ENCODE peak calls at places on chromosomes 3 and 15, in six cellular contexts. One of them, this sample, is unnamed.
A peak's percentile ranks its signal among the peaks of the same experiment; 100 is the strongest.

GRCh38 chr3:50978991-50979667 is 304.4 kb downstream of the DOCK3 start:
- DNase-seq in fibroblast of pulmonary artery: no peak
- DNase-seq in choroid plexus epithelial cell: no peak
- DNase-seq in stomach: no peak
- DNase-seq in IMR-90: no peak
- DNase-seq in bronchial epithelial cell: no peak
- DNase-seq in this sample: no peak

GRCh38 chr3:65268411-65268810 is 580.6 kb upstream of the ADAMTS9 start:
- DNase-seq in fibroblast of pulmonary artery: peak; percentile 3
- DNase-seq in choroid plexus epithelial cell: peak; percentile 41
- DNase-seq in stomach: no peak
- DNase-seq in IMR-90: no peak
- DNase-seq in bronchial epithelial cell: no peak
- DNase-seq in this sample: no peak

GRCh38 chr15:70212963-70213315 is 115.2 kb upstream of the TLE3 start:
- DNase-seq in fibroblast of pulmonary artery: no peak
- DNase-seq in choroid plexus epithelial cell: no peak
- DNase-seq in stomach: no peak
- DNase-seq in IMR-90: no peak
- DNase-seq in bronchial epithelial cell: no peak
- DNase-seq in this sample: no peak

GRCh38 chr3:81245043-81245442 is 516.4 kb downstream of the GBE1 start:
- DNase-seq in fibroblast of pulmonary artery: peak; percentile 68
- DNase-seq in choroid plexus epithelial cell: peak; percentile 63
- DNase-seq in stomach: no peak
- DNase-seq in IMR-90: no peak
- DNase-seq in bronchial epithelial cell: no peak
- DNase-seq in this sample: no peak

GRCh38 chr3:129197341-129197740 is 13.6 kb upstream of the CNBP start:
- DNase-seq in fibroblast of pulmonary artery: no peak
- DNase-seq in choroid plexus epithelial cell: peak; percentile 37
- DNase-seq in stomach: no peak
- DNase-seq in IMR-90: no peak
- DNase-seq in bronchial epithelial cell: no peak
- DNase-seq in this sample: no peak

GRCh38 chr3:42755681-42756578 is 17.1 kb downstream of the CCDC13 start:
- DNase-seq in fibroblast of pulmonary artery: peak; percentile 46
- DNase-seq in choroid plexus epithelial cell: peak; percentile 66
- DNase-seq in stomach: peak; percentile 51
- DNase-seq in IMR-90: peak; percentile 35
- DNase-seq in bronchial epithelial cell: no peak
- DNase-seq in this sample: peak; percentile 39

GRCh38 chr15:81754078-81754477 is 291.7 kb downstream of the MEX3B start:
- DNase-seq in fibroblast of pulmonary artery: no peak
- DNase-seq in choroid plexus epithelial cell: no peak
- DNase-seq in stomach: no peak
- DNase-seq in IMR-90: no peak
- DNase-seq in bronchial epithelial cell: no peak
- DNase-seq in this sample: no peak

GRCh38 chr3:14719006-14719405 is 44.1 kb downstream of the C3orf20 start:
- DNase-seq in fibroblast of pulmonary artery: peak; percentile 28
- DNase-seq in choroid plexus epithelial cell: no peak
- DNase-seq in stomach: no peak
- DNase-seq in IMR-90: no peak
- DNase-seq in bronchial epithelial cell: no peak
- DNase-seq in this sample: no peak

GRCh38 chr3:102144063-102144462 is 290.8 kb upstream of the ZPLD1 start:
- DNase-seq in fibroblast of pulmonary artery: peak; percentile 52
- DNase-seq in choroid plexus epithelial cell: no peak
- DNase-seq in stomach: no peak
- DNase-seq in IMR-90: no peak
- DNase-seq in bronchial epithelial cell: no peak
- DNase-seq in this sample: no peak

GRCh38 chr15:48574187-48574586 is 71.3 kb downstream of the FBN1 start:
- DNase-seq in fibroblast of pulmonary artery: no peak
- DNase-seq in choroid plexus epithelial cell: no peak
- DNase-seq in stomach: no peak
- DNase-seq in IMR-90: no peak
- DNase-seq in bronchial epithelial cell: no peak
- DNase-seq in this sample: no peak

GRCh38 chr3:192802957-192803899 is 75.9 kb upstream of the FGF12 start:
- DNase-seq in fibroblast of pulmonary artery: peak; percentile 80
- DNase-seq in choroid plexus epithelial cell: peak; percentile 83
- DNase-seq in stomach: no peak
- DNase-seq in IMR-90: peak; percentile 59
- DNase-seq in bronchial epithelial cell: peak; percentile 57
- DNase-seq in this sample: no peak

GRCh38 chr3:194197981-194198695 is 62.2 kb downstream of the HES1 start:
- DNase-seq in fibroblast of pulmonary artery: no peak
- DNase-seq in choroid plexus epithelial cell: no peak
- DNase-seq in stomach: no peak
- DNase-seq in IMR-90: no peak
- DNase-seq in bronchial epithelial cell: no peak
- DNase-seq in this sample: no peak

GRCh38 chr3:99875573-99875924 is 57.9 kb downstream of the CMSS1 start:
- DNase-seq in fibroblast of pulmonary artery: peak; percentile 88
- DNase-seq in choroid plexus epithelial cell: peak; percentile 79
- DNase-seq in stomach: no peak
- DNase-seq in IMR-90: peak; percentile 60
- DNase-seq in bronchial epithelial cell: peak; percentile 68
- DNase-seq in this sample: no peak

GRCh38 chr15:70974004-70974832 is 81.6 kb downstream of the LRRC49 start:
- DNase-seq in fibroblast of pulmonary artery: peak; percentile 82
- DNase-seq in choroid plexus epithelial cell: peak; percentile 84
- DNase-seq in stomach: no peak
- DNase-seq in IMR-90: peak; percentile 83
- DNase-seq in bronchial epithelial cell: peak; percentile 58
- DNase-seq in this sample: no peak

GRCh38 chr3:170584585-170585007 is 1.3 kb downstream of the SLC7A14 start:
- DNase-seq in fibroblast of pulmonary artery: peak; percentile 75
- DNase-seq in choroid plexus epithelial cell: peak; percentile 74
- DNase-seq in stomach: peak; percentile 64
- DNase-seq in IMR-90: peak; percentile 68
- DNase-seq in bronchial epithelial cell: peak; percentile 31
- DNase-seq in this sample: peak; percentile 55

GRCh38 chr15:101240364-101240763 is 11.5 kb downstream of the CHSY1 start:
- DNase-seq in fibroblast of pulmonary artery: peak; percentile 85
- DNase-seq in choroid plexus epithelial cell: peak; percentile 73
- DNase-seq in stomach: no peak
- DNase-seq in IMR-90: peak; percentile 81
- DNase-seq in bronchial epithelial cell: no peak
- DNase-seq in this sample: no peak

GRCh38 chr3:66819993-66820501 is 178.1 kb upstream of the KBTBD8 start:
- DNase-seq in fibroblast of pulmonary artery: no peak
- DNase-seq in choroid plexus epithelial cell: no peak
- DNase-seq in stomach: no peak
- DNase-seq in IMR-90: no peak
- DNase-seq in bronchial epithelial cell: no peak
- DNase-seq in this sample: no peak

GRCh38 chr3:49912787-49913375 is 9.2 kb upstream of the MST1R start:
- DNase-seq in fibroblast of pulmonary artery: no peak
- DNase-seq in choroid plexus epithelial cell: no peak
- DNase-seq in stomach: no peak
- DNase-seq in IMR-90: no peak
- DNase-seq in bronchial epithelial cell: no peak
- DNase-seq in this sample: no peak

GRCh38 chr3:194632211-194632982 is 822 bp downstream of the TMEM44 start:
- DNase-seq in fibroblast of pulmonary artery: peak; percentile 59
- DNase-seq in choroid plexus epithelial cell: peak; percentile 38
- DNase-seq in stomach: no peak
- DNase-seq in IMR-90: peak; percentile 38
- DNase-seq in bronchial epithelial cell: peak; percentile 19
- DNase-seq in this sample: peak; percentile 21

GRCh38 chr15:74641151-74641550 is 25.5 kb downstream of the CLK3 start:
- DNase-seq in fibroblast of pulmonary artery: no peak
- DNase-seq in choroid plexus epithelial cell: no peak
- DNase-seq in stomach: no peak
- DNase-seq in IMR-90: no peak
- DNase-seq in bronchial epithelial cell: no peak
- DNase-seq in this sample: no peak

GRCh38 chr3:10268930-10269329 is 20.7 kb downstream of the TATDN2 start:
- DNase-seq in fibroblast of pulmonary artery: no peak
- DNase-seq in choroid plexus epithelial cell: no peak
- DNase-seq in stomach: no peak
- DNase-seq in IMR-90: no peak
- DNase-seq in bronchial epithelial cell: no peak
- DNase-seq in this sample: no peak

GRCh38 chr15:81225161-81225671 is 28.5 kb downstream of the IL16 start:
- DNase-seq in fibroblast of pulmonary artery: no peak
- DNase-seq in choroid plexus epithelial cell: no peak
- DNase-seq in stomach: no peak
- DNase-seq in IMR-90: no peak
- DNase-seq in bronchial epithelial cell: no peak
- DNase-seq in this sample: no peak

GRCh38 chr3:194482196-194482593 is 4.6 kb downstream of the ATP13A3 start:
- DNase-seq in fibroblast of pulmonary artery: no peak
- DNase-seq in choroid plexus epithelial cell: no peak
- DNase-seq in stomach: no peak
- DNase-seq in IMR-90: no peak
- DNase-seq in bronchial epithelial cell: no peak
- DNase-seq in this sample: no peak

GRCh38 chr3:168295027-168295426 is 199.3 kb upstream of the GOLIM4 start:
- DNase-seq in fibroblast of pulmonary artery: no peak
- DNase-seq in choroid plexus epithelial cell: no peak
- DNase-seq in stomach: no peak
- DNase-seq in IMR-90: no peak
- DNase-seq in bronchial epithelial cell: no peak
- DNase-seq in this sample: no peak

GRCh38 chr3:168288511-168289268 is 193.0 kb upstream of the GOLIM4 start:
- DNase-seq in fibroblast of pulmonary artery: no peak
- DNase-seq in choroid plexus epithelial cell: no peak
- DNase-seq in stomach: no peak
- DNase-seq in IMR-90: no peak
- DNase-seq in bronchial epithelial cell: no peak
- DNase-seq in this sample: no peak

GRCh38 chr3:168285506-168285905 is 189.8 kb upstream of the GOLIM4 start:
- DNase-seq in fibroblast of pulmonary artery: no peak
- DNase-seq in choroid plexus epithelial cell: no peak
- DNase-seq in stomach: no peak
- DNase-seq in IMR-90: no peak
- DNase-seq in bronchial epithelial cell: no peak
- DNase-seq in this sample: no peak

GRCh38 chr3:168284728-168285127 is 189.0 kb upstream of the GOLIM4 start:
- DNase-seq in fibroblast of pulmonary artery: no peak
- DNase-seq in choroid plexus epithelial cell: no peak
- DNase-seq in stomach: no peak
- DNase-seq in IMR-90: no peak
- DNase-seq in bronchial epithelial cell: no peak
- DNase-seq in this sample: no peak

DNA sequence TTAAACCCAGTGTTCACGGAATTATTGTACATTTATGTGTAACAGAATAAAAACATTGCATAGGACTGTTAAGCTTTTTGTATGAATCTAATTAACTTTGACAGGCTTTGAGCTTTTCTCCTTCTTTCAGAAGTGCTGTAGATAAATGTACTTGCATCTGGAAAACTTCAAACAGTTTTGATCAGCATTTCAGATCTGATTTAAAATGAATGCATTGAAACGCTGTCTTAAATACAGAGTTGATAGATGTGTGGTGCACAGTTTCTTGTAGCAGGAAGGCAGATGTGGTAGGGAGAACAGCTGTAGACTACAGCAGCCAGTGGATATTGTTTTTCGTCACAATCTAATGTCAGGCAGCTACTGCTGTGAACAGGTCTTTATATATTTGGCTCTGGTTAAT is 193.8 kb upstream of the GOLIM4 start:
- DNase-seq in fibroblast of pulmonary artery: no peak
- DNase-seq in choroid plexus epithelial cell: no peak
- DNase-seq in stomach: no peak
- DNase-seq in IMR-90: no peak
- DNase-seq in bronchial epithelial cell: no peak
- DNase-seq in this sample: no peak
- H3K4me3 ChIP-seq in fibroblast of pulmonary artery: no peak overlapping the region
- H3K4me3 ChIP-seq in choroid plexus epithelial cell: no peak overlapping the region
- H3K4me3 ChIP-seq in stomach: no peak overlapping the region
- H3K4me3 ChIP-seq in IMR-90: no peak overlapping the region
- H3K4me3 ChIP-seq in bronchial epithelial cell: no peak overlapping the region
- H3K4me3 ChIP-seq in this sample: no peak overlapping the region

GRCh38 chr3:179867961-179868360 is 168.8 kb downstream of the PEX5L start:
- DNase-seq in fibroblast of pulmonary artery: no peak
- DNase-seq in choroid plexus epithelial cell: no peak
- DNase-seq in stomach: no peak
- DNase-seq in IMR-90: no peak
- DNase-seq in bronchial epithelial cell: no peak
- DNase-seq in this sample: no peak
- TF ChIP-seq CTCF in fibroblast of pulmonary artery: no peak
- TF ChIP-seq CTCF in choroid plexus epithelial cell: no peak
- TF ChIP-seq CTCF in stomach: no peak
- TF ChIP-seq CTCF in IMR-90: no peak
- TF ChIP-seq CTCF in bronchial epithelial cell: no peak
- TF ChIP-seq CTCF in this sample: no peak

GRCh38 chr3:197154-197855 is 742 bp downstream of the CHL1 start:
- DNase-seq in fibroblast of pulmonary artery: no peak
- DNase-seq in choroid plexus epithelial cell: no peak
- DNase-seq in stomach: no peak
- DNase-seq in IMR-90: no peak
- DNase-seq in bronchial epithelial cell: no peak
- DNase-seq in this sample: no peak
- H3K4me3 ChIP-seq in fibroblast of pulmonary artery: no peak overlapping the region
- H3K4me3 ChIP-seq in choroid plexus epithelial cell: no peak overlapping the region
- H3K4me3 ChIP-seq in stomach: peak overlapping the region; percentile 41
- H3K4me3 ChIP-seq in IMR-90: peak overlapping the region; percentile 46
- H3K4me3 ChIP-seq in bronchial epithelial cell: peak overlapping the region; percentile 18
- H3K4me3 ChIP-seq in this sample: no peak overlapping the region

GRCh38 chr15:31325976-31326728 is 483 bp upstream of the KLF13 start:
- DNase-seq in fibroblast of pulmonary artery: peak; percentile 98
- DNase-seq in choroid plexus epithelial cell: peak; percentile 99
- DNase-seq in stomach: peak; percentile 99
- DNase-seq in IMR-90: peak; percentile 97
- DNase-seq in bronchial epithelial cell: peak; percentile 88
- DNase-seq in this sample: peak; percentile 99
- TF ChIP-seq CTCF in fibroblast of pulmonary artery: no peak
- TF ChIP-seq CTCF in choroid plexus epithelial cell: no peak
- TF ChIP-seq CTCF in stomach: no peak
- TF ChIP-seq CTCF in IMR-90: no peak
- TF ChIP-seq CTCF in bronchial epithelial cell: no peak
- TF ChIP-seq CTCF in this sample: no peak